ENCODE peak calls at places on chromosomes 7 and 10, in six cellular contexts. One of them, this sample, is unnamed.

GRCh38 chr10:74589226-74589673 is 237.2 kb upstream of the KAT6B start:
- DNase-seq in GM03348: peak
- DNase-seq in Peyer's patch: peak
- DNase-seq in skeletal muscle cell: peak
- DNase-seq in left ventricle myocardium superior: peak
- DNase-seq in ACHN: peak
- DNase-seq in this sample: peak

GRCh38 chr7:78616539-78616938 is 818.0 kb downstream of the PHTF2 start:
- DNase-seq in GM03348: no peak
- DNase-seq in Peyer's patch: no peak
- DNase-seq in skeletal muscle cell: no peak
- DNase-seq in left ventricle myocardium superior: no peak
- DNase-seq in ACHN: no peak
- DNase-seq in this sample: no peak

GRCh38 chr7:26305048-26305868 is 13.6 kb downstream of the SNX10 start:
- DNase-seq in GM03348: no peak
- DNase-seq in Peyer's patch: no peak
- DNase-seq in skeletal muscle cell: no peak
- DNase-seq in left ventricle myocardium superior: no peak
- DNase-seq in ACHN: peak
- DNase-seq in this sample: no peak

GRCh38 chr10:79427965-79428364 is 17.5 kb downstream of the ZCCHC24 start:
- DNase-seq in GM03348: no peak
- DNase-seq in Peyer's patch: no peak
- DNase-seq in skeletal muscle cell: no peak
- DNase-seq in left ventricle myocardium superior: no peak
- DNase-seq in ACHN: no peak
- DNase-seq in this sample: no peak

GRCh38 chr10:4532976-4533375 is 293.0 kb upstream of the AKR1E2 start:
- DNase-seq in GM03348: no peak
- DNase-seq in Peyer's patch: no peak
- DNase-seq in skeletal muscle cell: no peak
- DNase-seq in left ventricle myocardium superior: no peak
- DNase-seq in ACHN: no peak
- DNase-seq in this sample: no peak

GRCh38 chr7:116861717-116862116 is 670 bp upstream of the CAPZA2 start:
- DNase-seq in GM03348: no peak
- DNase-seq in Peyer's patch: no peak
- DNase-seq in skeletal muscle cell: no peak
- DNase-seq in left ventricle myocardium superior: no peak
- DNase-seq in ACHN: no peak
- DNase-seq in this sample: no peak

GRCh38 chr7:24700446-24701044 is 56.7 kb downstream of the GSDME start:
- DNase-seq in GM03348: no peak
- DNase-seq in Peyer's patch: no peak
- DNase-seq in skeletal muscle cell: no peak
- DNase-seq in left ventricle myocardium superior: no peak
- DNase-seq in ACHN: no peak
- DNase-seq in this sample: no peak

GRCh38 chr7:80279760-80280159 is 145.1 kb downstream of the GNAI1 start:
- DNase-seq in GM03348: no peak
- DNase-seq in Peyer's patch: no peak
- DNase-seq in skeletal muscle cell: no peak
- DNase-seq in left ventricle myocardium superior: no peak
- DNase-seq in ACHN: no peak
- DNase-seq in this sample: no peak

GRCh38 chr7:22662490-22663145 is 64.4 kb upstream of the IL6 start:
- DNase-seq in GM03348: no peak
- DNase-seq in Peyer's patch: no peak
- DNase-seq in skeletal muscle cell: no peak
- DNase-seq in left ventricle myocardium superior: no peak
- DNase-seq in ACHN: no peak
- DNase-seq in this sample: no peak

GRCh38 chr10:132834891-132835847 is 49.2 kb upstream of the NKX6-2 start:
- DNase-seq in GM03348: no peak
- DNase-seq in Peyer's patch: no peak
- DNase-seq in skeletal muscle cell: no peak
- DNase-seq in left ventricle myocardium superior: no peak
- DNase-seq in ACHN: no peak
- DNase-seq in this sample: no peak

GRCh38 chr7:2010551-2011265 is 222.0 kb downstream of the MAD1L1 start:
- DNase-seq in GM03348: no peak
- DNase-seq in Peyer's patch: no peak
- DNase-seq in skeletal muscle cell: no peak
- DNase-seq in left ventricle myocardium superior: peak
- DNase-seq in ACHN: no peak
- DNase-seq in this sample: no peak

GRCh38 chr7:107387573-107388219 is 82.2 kb upstream of the GPR22 start:
- DNase-seq in GM03348: no peak
- DNase-seq in Peyer's patch: no peak
- DNase-seq in skeletal muscle cell: peak
- DNase-seq in left ventricle myocardium superior: no peak
- DNase-seq in ACHN: no peak
- DNase-seq in this sample: peak

GRCh38 chr7:29684787-29685650 is 121.3 kb upstream of the WIPF3 start:
- DNase-seq in GM03348: peak
- DNase-seq in Peyer's patch: peak
- DNase-seq in skeletal muscle cell: peak
- DNase-seq in left ventricle myocardium superior: peak
- DNase-seq in ACHN: peak
- DNase-seq in this sample: peak

GRCh38 chr10:132817701-132818211 is 31.8 kb upstream of the NKX6-2 start:
- DNase-seq in GM03348: no peak
- DNase-seq in Peyer's patch: no peak
- DNase-seq in skeletal muscle cell: no peak
- DNase-seq in left ventricle myocardium superior: no peak
- DNase-seq in ACHN: no peak
- DNase-seq in this sample: no peak

GRCh38 chr7:154905615-154906014 is 97.3 kb downstream of the PAXIP1 start:
- DNase-seq in GM03348: no peak
- DNase-seq in Peyer's patch: no peak
- DNase-seq in skeletal muscle cell: no peak
- DNase-seq in left ventricle myocardium superior: no peak
- DNase-seq in ACHN: no peak
- DNase-seq in this sample: no peak

GRCh38 chr7:129343099-129343700 is 91.0 kb upstream of the STRIP2 start:
- DNase-seq in GM03348: peak
- DNase-seq in Peyer's patch: no peak
- DNase-seq in skeletal muscle cell: no peak
- DNase-seq in left ventricle myocardium superior: no peak
- DNase-seq in ACHN: peak
- DNase-seq in this sample: no peak